ENCODE peak calls at places on chromosomes 16 and 17, in six cellular contexts. X is H1, K is transverse colon, V is A549, G is GM12878, A is esophagus muscularis mucosa. Y is an unnamed sample.

GRCh38 chr16:69936751-69937211 is 14.4 kb upstream of the CLEC18A start:
- DNase-seq in V (no peak), A (no peak), G (no peak), K (no peak), X (no peak), Y (peak; percentile 2)

GRCh38 chr16:19912445-19913305 is 28.0 kb upstream of the GPRC5B start:
- DNase-seq in A (no peak), X (no peak), G (no peak), V (no peak), K (no peak), Y (no peak)

GRCh38 chr17:50028207-50029120 is 27.4 kb upstream of the ITGA3 start:
- DNase-seq in X (no peak), A (no peak), K (no peak), V (peak; percentile 95), G (no peak), Y (no peak)

GRCh38 chr16:1407749-1408148 is 6.8 kb downstream of the UNKL start:
- DNase-seq in V (no peak), K (no peak), X (no peak), G (no peak), A (no peak), Y (no peak)

GRCh38 chr17:75602644-75603043 is 15.0 kb downstream of the MYO15B start:
- DNase-seq in A (no peak), G (no peak), V (no peak), X (no peak), K (no peak), Y (no peak)

GRCh38 chr16:35310999-35311398 is 1851.6 kb downstream of the TP53TG3F start:
- DNase-seq in V (no peak), A (peak; percentile 39), G (no peak), K (no peak), X (no peak), Y (no peak)

GRCh38 chr16:24753437-24753836 is 24.0 kb downstream of the TNRC6A start:
- DNase-seq in X (no peak), V (no peak), K (no peak), G (no peak), A (no peak), Y (no peak)

GRCh38 chr17:57597531-57598453 is 147.3 kb downstream of the CCDC182 start:
- DNase-seq in V (peak; percentile 86), X (peak; percentile 49), A (no peak), G (no peak), K (peak; percentile 73), Y (peak; percentile 43)

GRCh38 chr17:18182190-18182977 is 1.2 kb upstream of the ALKBH5 start:
- DNase-seq in K (peak; percentile 50), X (no peak), A (no peak), G (no peak), V (no peak), Y (no peak)

GRCh38 chr16:66936462-66936861 is 1.1 kb downstream of the CES2 start:
- DNase-seq in V (no peak), K (peak; percentile 51), X (no peak), G (no peak), A (no peak), Y (no peak)

GRCh38 chr16:3074860-3075545 is 9.6 kb downstream of the IL32 start:
- DNase-seq in K (peak; percentile 63), G (peak; percentile 69), A (no peak), V (no peak), X (no peak), Y (no peak)

GRCh38 chr16:31073073-31073822 is 792 bp downstream of the ZNF668 start:
- DNase-seq in G (no peak), X (peak; percentile 68), A (peak; percentile 96), V (peak; percentile 92), K (peak; percentile 94), Y (peak; percentile 75)

GRCh38 chr16:64864232-64864803 is 257.5 kb downstream of the CDH11 start:
- DNase-seq in V (no peak), K (no peak), A (no peak), G (no peak), X (no peak), Y (no peak)

GRCh38 chr17:83057397-83057761 is 22.0 kb upstream of the METRNL start:
- DNase-seq in G (no peak), V (no peak), X (no peak), K (no peak), A (no peak), Y (no peak)

GRCh38 chr16:12211870-12212690 is 235.5 kb downstream of the SNX29 start:
- DNase-seq in A (no peak), V (no peak), K (no peak), X (no peak), G (no peak), Y (no peak)

GRCh38 chr17:1110844-1111598 is 68.8 kb downstream of the ABR start:
- DNase-seq in X (no peak), V (peak; percentile 90), K (peak; percentile 79), A (no peak), G (no peak), Y (peak; percentile 28)

GRCh38 chr17:28717578-28718316 is at the start of gene RAB34:
- DNase-seq in G (no peak), V (peak; percentile 73), A (peak; percentile 95), X (peak; percentile 80), K (peak; percentile 56), Y (peak; percentile 54)

GRCh38 chr16:70730016-70730415 is 44.2 kb upstream of the MTSS2 start:
- DNase-seq in X (no peak), A (no peak), K (no peak), V (no peak), G (no peak), Y (no peak)

GRCh38 chr16:3458278-3458851 is 14.9 kb downstream of the NAA60 start:
- DNase-seq in K (peak; percentile 26), G (no peak), V (no peak), X (no peak), A (no peak), Y (no peak)

GRCh38 chr16:67246081-67246944 is 968 bp downstream of the FHOD1 start:
- DNase-seq in K (peak; percentile 94), V (peak; percentile 56), A (no peak), X (peak; percentile 88), G (no peak), Y (peak; percentile 64)

GRCh38 chr16:88317619-88317977 is 65.2 kb upstream of the ZNF469 start:
- DNase-seq in K (no peak), G (no peak), X (no peak), V (no peak), A (no peak), Y (no peak)

GRCh38 chr17:2282297-2282873 is 21.2 kb downstream of the SMG6 start:
- DNase-seq in G (no peak), A (no peak), X (no peak), V (peak; percentile 67), K (no peak), Y (peak; percentile 39)

GRCh38 chr16:72997141-72997542 is 50.8 kb downstream of the ZFHX3 start:
- DNase-seq in X (no peak), G (no peak), A (no peak), K (no peak), V (no peak), Y (no peak)

DNA sequence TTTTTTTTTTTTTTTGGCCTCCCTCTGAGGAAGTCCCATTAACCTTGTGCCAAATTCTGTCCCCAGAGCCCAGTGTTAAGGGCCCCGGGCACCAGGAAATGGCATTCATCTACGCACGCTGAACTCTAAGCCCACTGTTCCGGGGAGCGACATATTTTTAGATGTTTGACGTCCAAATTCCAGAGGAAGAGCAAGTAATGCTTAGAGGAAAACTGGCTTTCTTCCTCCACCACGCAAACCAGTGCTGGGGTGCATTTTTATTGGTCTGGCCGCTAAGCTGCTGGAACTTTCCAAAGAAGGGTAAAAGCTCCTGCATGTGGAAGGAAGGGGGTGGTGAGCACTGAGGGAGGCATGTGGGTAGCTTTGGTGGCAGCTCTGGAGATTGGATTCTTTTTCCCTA is 8.3 kb downstream of the WFDC1 start:
- DNase-seq in V (no peak), X (no peak), G (no peak), A (no peak), K (peak; percentile 29), Y (no peak)
- TF ChIP-seq EP300 in V (no peak), X (no peak), G (no peak), A (peak; percentile 74), K (peak; percentile 90), Y (peak; percentile 76)

DNA sequence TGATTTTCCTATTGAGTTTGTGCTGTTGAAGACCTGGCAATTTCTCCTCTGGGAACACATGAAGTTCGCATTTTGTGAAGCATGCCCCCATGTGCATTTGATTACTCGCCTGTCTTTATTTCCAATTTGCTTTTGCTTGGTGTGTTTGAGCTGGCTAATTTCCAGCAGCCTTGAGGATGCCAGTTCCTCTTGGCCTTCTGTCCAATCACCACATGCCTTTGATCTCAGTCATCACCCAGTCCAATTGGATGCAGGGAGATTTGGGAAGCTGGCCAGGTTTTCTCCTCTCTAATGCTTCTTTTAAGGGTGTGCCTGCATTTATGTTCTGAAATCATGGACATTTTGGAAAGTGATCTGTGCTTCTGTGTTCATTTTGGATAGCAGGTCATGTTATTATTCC is 3.8 kb upstream of the TMEM100 start:
- DNase-seq in G (no peak), K (peak; percentile 17), X (no peak), V (peak; percentile 10), A (no peak), Y (peak; percentile 71)
- TF ChIP-seq EP300 in G (no peak), K (no peak), X (no peak), V (no peak), A (no peak), Y (no peak)

GRCh38 chr16:16109453-16110110 is 113.7 kb downstream of the ABCC6 start:
- DNase-seq in A (no peak), V (no peak), X (no peak), G (no peak), K (no peak), Y (no peak)

GRCh38 chr16:16111639-16112038 is 111.7 kb downstream of the ABCC6 start:
- DNase-seq in G (no peak), A (no peak), X (no peak), K (no peak), V (no peak), Y (no peak)

GRCh38 chr16:16108759-16109158 is 114.5 kb downstream of the ABCC6 start:
- DNase-seq in X (no peak), K (no peak), V (no peak), A (no peak), G (no peak), Y (no peak)

GRCh38 chr16:16107839-16108238 is 115.5 kb downstream of the ABCC6 start:
- DNase-seq in G (no peak), K (no peak), X (no peak), A (no peak), V (no peak), Y (no peak)

DNA sequence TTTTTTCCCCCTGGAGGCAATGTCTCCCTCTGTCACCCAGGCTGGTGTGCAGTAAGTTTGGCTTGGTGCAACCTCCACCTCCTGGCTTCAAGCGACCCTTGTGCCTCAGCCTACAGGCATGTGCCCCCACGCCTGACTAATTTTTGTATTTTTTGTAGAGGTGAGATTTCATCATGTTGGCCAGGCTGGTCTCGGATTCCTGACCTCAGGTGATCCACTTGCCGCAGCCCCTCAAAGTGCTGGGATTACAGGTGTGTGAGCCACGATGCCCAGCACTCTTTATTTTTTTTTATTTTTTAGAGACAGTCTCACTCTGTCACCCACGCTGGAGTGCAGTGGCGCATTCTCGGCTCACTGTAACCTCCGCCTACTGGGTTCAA is 113.2 kb downstream of the ABCC6 start:
- DNase-seq in K (no peak), X (no peak), V (no peak), G (no peak), A (no peak), Y (no peak)
- TF ChIP-seq EP300 in K (no peak), X (no peak), V (no peak), G (no peak), A (no peak), Y (no peak)

DNA sequence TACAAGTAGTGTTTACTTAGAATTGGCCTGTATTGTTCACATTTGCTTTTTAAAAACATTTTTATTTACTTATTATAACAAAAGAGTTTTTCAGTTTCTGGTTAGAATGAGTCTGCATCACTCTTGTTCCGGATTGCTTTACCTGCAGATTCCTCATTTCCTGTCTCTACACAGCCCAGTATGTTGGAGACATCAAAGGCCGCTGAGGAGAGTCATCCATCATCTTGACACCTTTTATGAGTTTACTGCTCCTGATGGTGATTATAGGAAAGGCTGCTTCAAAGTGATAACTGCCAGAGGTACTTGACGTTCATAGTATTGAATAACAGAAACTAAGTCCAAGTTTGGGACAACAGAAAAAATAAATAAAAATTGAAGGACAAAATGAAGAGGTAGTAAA is 490.5 kb upstream of the CA10 start:
- DNase-seq in A (no peak), X (no peak), G (no peak), K (peak; percentile 59), V (no peak), Y (no peak)
- TF ChIP-seq EP300 in A (no peak), X (no peak), G (no peak), K (no peak), V (no peak), Y (no peak)

Y was measured in tibial nerve.